ENCODE peak calls at places on chromosomes 12 and 14, in nine cellular contexts. G is thyroid gland, H is uterus, C is IMR-90, I is stomach, Q is A549, X is adrenal gland, U is body of pancreas, P is tibial nerve. M is an unnamed sample.

GRCh38 chr14:104931323-104931770 is 6.7 kb downstream of the PLD4 start:
- DNase-seq in C (no peak), U (no peak), I (no peak), G (no peak), X (no peak), P (no peak), Q (no peak), H (peak), M (no peak)

GRCh38 chr14:41986083-41986645 is 379.5 kb downstream of the LRFN5 start:
- DNase-seq in X (no peak), H (no peak), C (no peak), G (no peak), P (no peak), Q (no peak), I (no peak), U (no peak), M (no peak)

GRCh38 chr14:80364274-80364673 is 153.0 kb upstream of the DIO2 start:
- DNase-seq in X (no peak), I (no peak), U (no peak), H (no peak), G (no peak), Q (peak), C (peak), P (no peak), M (no peak)

GRCh38 chr12:32507559-32508276 is 108.4 kb downstream of the FGD4 start:
- DNase-seq in I (no peak), P (no peak), X (no peak), H (no peak), C (no peak), Q (no peak), U (no peak), G (no peak), M (no peak)

GRCh38 chr12:123805119-123805518 is 43.0 kb downstream of the DNAH10 start:
- DNase-seq in G (no peak), H (no peak), U (no peak), P (no peak), Q (no peak), C (no peak), I (no peak), X (no peak), M (no peak)

GRCh38 chr14:69107407-69108003 is 45.4 kb downstream of the DCAF5 start:
- DNase-seq in X (peak), P (peak), H (peak), I (peak), G (peak), Q (peak), U (peak), C (peak), M (no peak)

GRCh38 chr12:6868211-6869048 is 1.1 kb downstream of the TPI1 start:
- DNase-seq in P (no peak), G (no peak), I (no peak), H (no peak), C (peak), X (no peak), Q (no peak), U (no peak), M (no peak)

GRCh38 chr12:14989790-14990189 is 16.9 kb downstream of the PDE6H start:
- DNase-seq in H (no peak), G (no peak), Q (no peak), U (no peak), C (no peak), X (no peak), I (no peak), P (no peak), M (no peak)

GRCh38 chr12:129911437-129912049 is 7.7 kb upstream of the TMEM132D start:
- DNase-seq in H (no peak), G (peak), P (no peak), C (no peak), Q (peak), X (peak), U (peak), I (peak), M (peak)

GRCh38 chr14:69268223-69268622 is 8.3 kb downstream of the GALNT16 start:
- DNase-seq in H (no peak), C (peak), P (no peak), X (no peak), I (no peak), Q (no peak), U (no peak), G (no peak), M (no peak)

GRCh38 chr12:56601503-56601902 is 28.6 kb downstream of the BAZ2A start:
- DNase-seq in Q (peak), G (no peak), U (peak), I (no peak), H (no peak), C (no peak), P (no peak), X (no peak), M (no peak)

GRCh38 chr12:5003025-5003666 is 40.5 kb upstream of the KCNA5 start:
- DNase-seq in H (peak), C (peak), G (peak), X (peak), P (peak), I (peak), U (peak), Q (peak), M (peak)

GRCh38 chr14:47763188-47763854 is 87.9 kb upstream of the MDGA2 start:
- DNase-seq in H (no peak), Q (no peak), I (no peak), C (no peak), U (no peak), X (no peak), G (no peak), P (no peak), M (no peak)

GRCh38 chr12:93614917-93615596 is 42.6 kb downstream of the SOCS2 start:
- DNase-seq in P (no peak), I (no peak), Q (no peak), U (no peak), G (no peak), C (peak), H (no peak), X (no peak), M (no peak)

GRCh38 chr12:80041691-80042090 is 57.6 kb upstream of the OTOGL start:
- DNase-seq in H (no peak), X (no peak), I (no peak), G (no peak), C (peak), P (no peak), U (no peak), Q (no peak), M (no peak)

GRCh38 chr14:49512147-49512551 is 74.0 kb downstream of the RPS29 start:
- DNase-seq in I (no peak), G (no peak), H (no peak), Q (peak), X (peak), P (no peak), U (no peak), C (peak), M (peak)

GRCh38 chr14:36604757-36605505 is 22.5 kb upstream of the NKX2-8 start:
- DNase-seq in X (peak), H (no peak), C (peak), G (peak), P (peak), I (peak), Q (peak), U (peak), M (peak)

GRCh38 chr12:116539361-116539771 is 19.8 kb upstream of the MAP1LC3B2 start:
- DNase-seq in X (no peak), U (no peak), P (no peak), Q (peak), G (no peak), C (peak), I (no peak), H (no peak), M (no peak)

GRCh38 chr14:68633131-68633991 is 159.5 kb downstream of the ZFP36L1 start:
- DNase-seq in G (peak), C (no peak), Q (no peak), U (no peak), X (no peak), I (no peak), P (no peak), H (no peak), M (no peak)

GRCh38 chr14:71361335-71361734 is 454.1 kb downstream of the PCNX1 start:
- DNase-seq in Q (no peak), U (no peak), H (no peak), I (no peak), G (no peak), P (no peak), X (no peak), C (peak), M (no peak)

GRCh38 chr12:2813573-2814185 is 1.2 kb downstream of the ITFG2 start:
- DNase-seq in P (peak), X (peak), Q (peak), G (peak), H (no peak), I (no peak), C (peak), U (peak), M (peak)

GRCh38 chr14:100529561-100530031 is 57.6 kb downstream of the BEGAIN start:
- DNase-seq in P (no peak), G (no peak), Q (no peak), H (no peak), C (no peak), X (no peak), I (peak), U (no peak), M (no peak)

GRCh38 chr12:11711675-11712327 is 62.3 kb downstream of the ETV6 start:
- DNase-seq in P (peak), U (no peak), H (peak), Q (no peak), I (no peak), G (no peak), C (peak), X (peak), M (no peak)

GRCh38 chr12:45278447-45278846 is 62.6 kb downstream of the ANO6 start:
- DNase-seq in C (no peak), I (no peak), G (no peak), H (no peak), U (no peak), P (no peak), X (no peak), Q (no peak), M (no peak)

GRCh38 chr14:100644383-100644782 is 57.2 kb upstream of the BEGAIN start:
- DNase-seq in G (no peak), X (no peak), C (no peak), U (no peak), P (no peak), Q (no peak), I (no peak), H (no peak), M (no peak)

GRCh38 chr12:89401433-89402086 is 49.3 kb upstream of the DUSP6 start:
- DNase-seq in G (no peak), Q (no peak), P (no peak), C (no peak), I (no peak), H (no peak), X (no peak), U (no peak), M (no peak)

GRCh38 chr12:118055865-118056773 is 4.9 kb downstream of the WSB2 start:
- DNase-seq in P (no peak), U (peak), I (peak), Q (peak), H (no peak), C (peak), X (no peak), G (no peak), M (no peak)

GRCh38 chr14:89920041-89920440 is 34.5 kb downstream of the EFCAB11 start:
- DNase-seq in Q (no peak), U (no peak), P (no peak), X (no peak), C (peak), G (no peak), I (no peak), H (no peak), M (no peak)

GRCh38 chr12:93094988-93095737 is 166.1 kb upstream of the EEA1 start:
- DNase-seq in I (no peak), U (no peak), X (no peak), H (no peak), P (no peak), C (no peak), G (no peak), Q (no peak), M (no peak)

GRCh38 chr12:121467638-121468403 is 67.9 kb downstream of the RNF34 start:
- DNase-seq in C (no peak), H (peak), P (no peak), G (peak), U (peak), X (peak), Q (peak), I (no peak), M (no peak)
- TF ChIP-seq POLR2A in C (no peak), H (no peak), P (no peak), G (no peak), U (no peak), X (no peak), Q (peak), I (no peak), M (peak)

GRCh38 chr14:24178399-24179178 is 6.7 kb downstream of the REC8 start:
- DNase-seq in C (no peak), G (no peak), Q (no peak), P (no peak), X (no peak), U (no peak), I (no peak), H (no peak), M (no peak)
- TF ChIP-seq POLR2A in C (no peak), G (no peak), Q (no peak), P (no peak), X (no peak), U (no peak), I (no peak), H (no peak), M (no peak)

GRCh38 chr12:111366583-111366982 is 2.3 kb downstream of the PHETA1 start:
- DNase-seq in C (no peak), P (no peak), U (no peak), Q (no peak), I (no peak), H (no peak), X (no peak), G (no peak), M (no peak)

GRCh38 chr12:111368684-111369495 is at the start of gene PHETA1:
- DNase-seq in H (peak), X (peak), U (peak), I (peak), Q (peak), G (peak), C (peak), P (peak), M (peak)

GRCh38 chr12:111366075-111366474 is 2.8 kb downstream of the PHETA1 start:
- DNase-seq in Q (no peak), U (no peak), X (no peak), I (no peak), C (no peak), H (no peak), P (no peak), G (no peak), M (no peak)

GRCh38 chr12:111368291-111368683 is 608 bp downstream of the PHETA1 start:
- DNase-seq in P (no peak), U (peak), G (peak), C (no peak), X (no peak), Q (no peak), H (no peak), I (peak), M (no peak)

GRCh38 chr12:111367661-111368221 is 1.2 kb downstream of the PHETA1 start:
- DNase-seq in C (peak), X (peak), G (no peak), H (no peak), U (peak), I (peak), P (no peak), Q (peak), M (no peak)
- TF ChIP-seq POLR2A in C (no peak), X (peak), G (no peak), H (no peak), U (peak), I (no peak), P (no peak), Q (no peak), M (no peak)

GRCh38 chr14:103629503-103630121 is 601 bp downstream of the KLC1 start:
- DNase-seq in G (peak), Q (no peak), I (peak), U (peak), H (peak), X (peak), C (no peak), P (peak), M (peak)

GRCh38 chr14:103627073-103628025 is 1.7 kb upstream of the KLC1 start:
- DNase-seq in X (no peak), G (no peak), C (no peak), U (no peak), Q (no peak), P (no peak), H (no peak), I (no peak), M (no peak)

GRCh38 chr14:103626150-103626850 is 2.7 kb upstream of the KLC1 start:
- DNase-seq in U (no peak), I (no peak), C (no peak), G (peak), P (no peak), H (no peak), X (no peak), Q (no peak), M (no peak)

GRCh38 chr14:103628684-103629502 is at the start of gene KLC1:
- DNase-seq in X (peak), Q (peak), G (peak), I (peak), U (peak), C (peak), H (peak), P (peak), M (peak)

DNA sequence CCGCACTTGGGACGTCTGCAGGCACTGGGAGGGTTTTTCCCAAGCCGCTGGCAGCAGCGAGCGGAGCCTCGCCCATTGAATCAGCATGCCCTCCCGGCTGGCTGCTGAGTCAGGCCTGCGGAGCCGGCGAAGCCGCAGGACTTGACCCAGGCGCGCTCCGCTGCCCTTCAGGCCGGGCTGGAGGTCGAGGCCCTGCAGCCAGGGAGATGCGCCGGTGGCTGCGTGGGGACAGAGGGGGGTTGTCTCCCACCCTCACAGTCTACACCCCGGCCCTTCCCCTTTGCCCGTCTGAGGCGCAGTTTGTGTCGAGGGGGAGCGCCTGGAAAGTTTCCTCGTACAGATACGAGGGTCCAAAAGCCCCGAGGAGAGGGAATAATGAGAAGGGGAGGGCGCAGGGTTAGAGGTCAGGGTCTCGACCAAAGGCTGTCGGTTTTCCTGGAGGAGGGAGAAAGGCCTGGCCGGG is 759 bp upstream of the KLC1 start:
- DNase-seq in X (peak), P (peak), H (peak), G (peak), U (peak), C (peak), Q (peak), I (peak), M (peak)
- TF ChIP-seq POLR2A in X (peak), P (peak), H (peak), G (no peak), U (peak), C (peak), Q (peak), I (no peak), M (peak)

M was measured in H54.